ENCODE peak calls at places on chromosomes 16 and 17, in four cellular contexts. One of them, this sample, is unnamed.

GRCh38 chr17:15194859-15195277 is 70.3 kb downstream of the PMP22 start:
- DNase-seq in uterus: no peak
- DNase-seq in aorta: no peak
- DNase-seq in GM06990: no peak
- DNase-seq in this sample: no peak

GRCh38 chr17:38711792-38712571 is 6.9 kb downstream of the MLLT6 start:
- DNase-seq in uterus: no peak
- DNase-seq in aorta: no peak
- DNase-seq in GM06990: no peak
- DNase-seq in this sample: no peak

GRCh38 chr17:71780596-71780995 is 340.2 kb upstream of the SOX9 start:
- DNase-seq in GM06990: no peak
- DNase-seq in aorta: no peak
- DNase-seq in uterus: no peak
- DNase-seq in this sample: no peak

GRCh38 chr16:77775911-77776909 is 12.2 kb upstream of the VAT1L start:
- DNase-seq in aorta: no peak
- DNase-seq in uterus: no peak
- DNase-seq in GM06990: no peak
- DNase-seq in this sample: no peak

GRCh38 chr16:3149630-3150345 is 15.0 kb downstream of the ZNF213 start:
- DNase-seq in aorta: peak
- DNase-seq in uterus: peak
- DNase-seq in GM06990: peak
- DNase-seq in this sample: peak

GRCh38 chr16:86377251-86378022 is 132.9 kb upstream of the FOXF1 start:
- DNase-seq in uterus: no peak
- DNase-seq in GM06990: no peak
- DNase-seq in aorta: no peak
- DNase-seq in this sample: no peak

GRCh38 chr16:4500283-4500682 is 24.1 kb downstream of the HMOX2 start:
- DNase-seq in GM06990: no peak
- DNase-seq in aorta: peak
- DNase-seq in uterus: no peak
- DNase-seq in this sample: no peak

GRCh38 chr16:51193879-51194278 is 42.8 kb upstream of the SALL1 start:
- DNase-seq in GM06990: no peak
- DNase-seq in aorta: no peak
- DNase-seq in uterus: no peak
- DNase-seq in this sample: no peak

GRCh38 chr17:72587156-72587555 is 466.3 kb downstream of the SOX9 start:
- DNase-seq in uterus: no peak
- DNase-seq in GM06990: no peak
- DNase-seq in aorta: no peak
- DNase-seq in this sample: no peak

GRCh38 chr17:10022416-10022815 is 117.3 kb upstream of the RCVRN start:
- DNase-seq in GM06990: no peak
- DNase-seq in uterus: no peak
- DNase-seq in aorta: no peak
- DNase-seq in this sample: peak

GRCh38 chr16:51971184-51971583 is 575.8 kb downstream of the TOX3 start:
- DNase-seq in uterus: no peak
- DNase-seq in aorta: no peak
- DNase-seq in GM06990: no peak
- DNase-seq in this sample: no peak

GRCh38 chr16:534089-534635 is 6.7 kb downstream of the CAPN15 start:
- DNase-seq in uterus: no peak
- DNase-seq in GM06990: no peak
- DNase-seq in aorta: no peak
- DNase-seq in this sample: peak
- H3K4me3 ChIP-seq in uterus: no peak
- H3K4me3 ChIP-seq in GM06990: no peak
- H3K4me3 ChIP-seq in aorta: no peak
- H3K4me3 ChIP-seq in this sample: peak

GRCh38 chr17:48608494-48608834 is 2.4 kb downstream of the HOXB7 start:
- DNase-seq in aorta: no peak
- DNase-seq in GM06990: no peak
- DNase-seq in uterus: no peak
- DNase-seq in this sample: no peak
- H3K4me3 ChIP-seq in aorta: no peak
- H3K4me3 ChIP-seq in GM06990: no peak
- H3K4me3 ChIP-seq in uterus: no peak
- H3K4me3 ChIP-seq in this sample: no peak

DNA sequence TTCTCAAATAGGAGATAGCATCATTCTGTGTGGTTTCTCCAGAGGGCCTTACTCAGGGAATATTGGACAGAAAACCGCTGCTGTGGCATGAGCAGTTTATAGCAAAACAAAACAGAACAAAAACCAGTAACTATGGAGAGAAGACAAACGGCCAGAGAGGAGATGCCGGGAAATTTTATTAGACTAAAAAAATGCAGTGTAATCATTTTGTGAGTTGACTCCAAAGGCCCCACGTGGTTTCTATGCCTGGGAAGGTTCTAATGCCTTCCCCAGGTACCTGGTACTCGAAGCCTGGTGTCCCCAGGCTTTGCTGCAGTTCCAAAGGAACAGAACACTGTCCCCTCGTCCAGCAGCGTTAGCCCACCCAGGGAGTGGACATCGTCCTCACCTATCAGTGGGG is 12.9 kb upstream of the CACNG5 start:
- DNase-seq in aorta: no peak
- DNase-seq in GM06990: no peak
- DNase-seq in uterus: no peak
- DNase-seq in this sample: no peak
- H3K4me3 ChIP-seq in aorta: no peak
- H3K4me3 ChIP-seq in GM06990: no peak
- H3K4me3 ChIP-seq in uterus: no peak
- H3K4me3 ChIP-seq in this sample: no peak

GRCh38 chr16:89562027-89562599 is 1.6 kb downstream of the RPL13 start:
- DNase-seq in uterus: no peak
- DNase-seq in aorta: no peak
- DNase-seq in GM06990: no peak
- DNase-seq in this sample: no peak

GRCh38 chr16:89564476-89565255 is 4.2 kb downstream of the RPL13 start:
- DNase-seq in GM06990: no peak
- DNase-seq in uterus: no peak
- DNase-seq in aorta: no peak
- DNase-seq in this sample: no peak

GRCh38 chr16:89563639-89564392 is 3.3 kb downstream of the RPL13 start:
- DNase-seq in GM06990: no peak
- DNase-seq in uterus: no peak
- DNase-seq in aorta: no peak
- DNase-seq in this sample: no peak

GRCh38 chr16:89561195-89562026 is 929 bp downstream of the RPL13 start:
- DNase-seq in uterus: no peak
- DNase-seq in GM06990: no peak
- DNase-seq in aorta: peak
- DNase-seq in this sample: no peak

GRCh38 chr16:89562939-89563338 is 2.5 kb downstream of the RPL13 start:
- DNase-seq in aorta: no peak
- DNase-seq in GM06990: no peak
- DNase-seq in uterus: no peak
- DNase-seq in this sample: no peak
- H3K4me3 ChIP-seq in aorta: no peak
- H3K4me3 ChIP-seq in GM06990: peak
- H3K4me3 ChIP-seq in uterus: no peak
- H3K4me3 ChIP-seq in this sample: peak

DNA sequence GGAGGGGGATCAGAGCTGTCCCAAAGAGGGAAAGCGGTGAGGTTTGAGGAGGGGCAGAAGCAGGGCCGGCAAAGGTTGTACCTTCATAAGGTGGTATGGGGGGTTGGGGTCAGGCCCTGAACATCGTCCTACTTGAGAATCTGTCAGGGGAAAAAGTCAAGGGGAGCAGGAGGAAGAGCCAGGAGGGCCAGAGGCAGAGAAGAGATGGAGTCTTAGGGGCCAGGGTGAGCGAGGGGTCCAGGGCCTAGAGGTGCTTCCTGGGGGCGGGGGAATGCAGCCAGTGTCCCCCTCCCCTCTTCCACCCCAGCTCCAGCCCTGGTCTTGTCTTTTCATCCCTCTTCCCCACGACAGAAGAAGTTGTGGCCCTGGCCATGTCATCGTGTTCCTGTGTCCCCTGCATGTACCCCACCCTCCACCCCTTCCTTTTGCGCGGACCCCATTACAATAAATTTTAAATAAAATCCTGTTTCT is 1.3 kb upstream of the PRRT2 start:
- DNase-seq in aorta: no peak
- DNase-seq in GM06990: no peak
- DNase-seq in uterus: no peak
- DNase-seq in this sample: no peak
- H3K4me3 ChIP-seq in aorta: no peak
- H3K4me3 ChIP-seq in GM06990: peak
- H3K4me3 ChIP-seq in uterus: no peak
- H3K4me3 ChIP-seq in this sample: peak

GRCh38 chr16:75012380-75013081 is 13.7 kb downstream of the ZNRF1 start:
- DNase-seq in GM06990: peak
- DNase-seq in aorta: no peak
- DNase-seq in uterus: no peak
- DNase-seq in this sample: no peak
- H3K4me3 ChIP-seq in GM06990: peak
- H3K4me3 ChIP-seq in aorta: no peak
- H3K4me3 ChIP-seq in uterus: no peak
- H3K4me3 ChIP-seq in this sample: peak

DNA sequence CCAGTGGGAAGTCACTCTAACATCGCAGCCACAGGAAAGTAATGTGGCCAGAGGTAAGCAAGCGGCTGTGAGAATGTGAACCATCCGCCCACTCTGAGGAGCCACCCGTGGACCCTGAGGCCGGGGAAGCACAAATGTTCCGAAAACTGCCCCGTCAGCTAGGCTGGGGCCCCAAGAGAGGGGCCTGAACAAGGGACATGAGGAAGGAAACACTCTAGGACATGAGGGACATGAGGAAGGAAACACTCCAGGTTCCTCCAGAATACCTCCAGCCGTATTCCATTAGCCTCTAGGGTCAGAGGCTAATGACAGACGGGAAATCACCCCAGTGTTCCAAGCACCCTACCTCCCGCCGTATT is 317 bp downstream of the TEFM start:
- DNase-seq in uterus: no peak
- DNase-seq in aorta: peak
- DNase-seq in GM06990: peak
- DNase-seq in this sample: no peak
- H3K4me3 ChIP-seq in uterus: peak
- H3K4me3 ChIP-seq in aorta: peak
- H3K4me3 ChIP-seq in GM06990: peak
- H3K4me3 ChIP-seq in this sample: peak

GRCh38 chr17:30476726-30477082 is 504 bp upstream of the GOSR1 start:
- DNase-seq in aorta: no peak
- DNase-seq in uterus: no peak
- DNase-seq in GM06990: peak
- DNase-seq in this sample: no peak

GRCh38 chr17:30468465-30468864 is 8.7 kb upstream of the GOSR1 start:
- DNase-seq in uterus: no peak
- DNase-seq in aorta: no peak
- DNase-seq in GM06990: no peak
- DNase-seq in this sample: no peak

GRCh38 chr17:30475206-30475605 is 2.0 kb upstream of the GOSR1 start:
- DNase-seq in GM06990: no peak
- DNase-seq in uterus: no peak
- DNase-seq in aorta: no peak
- DNase-seq in this sample: no peak

GRCh38 chr17:30477083-30477757 is at the start of gene GOSR1:
- DNase-seq in aorta: peak
- DNase-seq in uterus: peak
- DNase-seq in GM06990: peak
- DNase-seq in this sample: peak

DNA sequence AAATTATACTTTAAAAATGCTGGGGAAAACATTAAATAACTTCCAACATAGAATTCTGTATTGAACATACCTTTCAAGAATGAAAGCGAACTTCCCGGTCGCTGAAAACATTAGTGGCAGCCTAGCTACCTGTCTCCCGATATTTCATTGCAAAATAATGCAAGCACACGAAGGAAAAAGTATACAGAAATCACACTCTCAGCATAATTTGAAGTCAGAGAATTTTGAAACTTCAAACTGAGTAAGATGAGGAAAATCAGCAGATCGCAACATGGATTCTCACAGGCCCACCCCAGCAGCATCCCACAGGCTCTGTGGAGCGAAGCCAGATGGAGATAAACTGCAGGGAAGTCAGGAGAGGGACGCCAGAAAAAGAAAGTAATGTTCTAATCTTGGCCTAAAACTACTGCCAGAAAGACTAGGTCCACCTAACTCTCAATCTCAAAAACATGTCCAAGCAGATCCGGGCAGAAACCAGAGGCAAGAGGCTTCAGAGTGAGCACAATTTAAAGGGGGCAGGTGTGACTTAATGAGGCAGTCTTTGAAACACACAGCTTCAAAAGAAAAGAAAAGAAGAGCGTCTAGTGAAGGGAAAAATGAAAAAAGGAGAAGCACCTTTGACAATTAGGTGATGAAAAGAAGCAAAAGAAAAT is 4.8 kb upstream of the GOSR1 start:
- DNase-seq in uterus: peak
- DNase-seq in GM06990: no peak
- DNase-seq in aorta: no peak
- DNase-seq in this sample: no peak
- H3K4me3 ChIP-seq in uterus: no peak
- H3K4me3 ChIP-seq in GM06990: peak
- H3K4me3 ChIP-seq in aorta: peak
- H3K4me3 ChIP-seq in this sample: no peak

GRCh38 chr17:64775701-64776570 is 113.8 kb upstream of the SMURF2 start:
- DNase-seq in aorta: no peak
- DNase-seq in GM06990: no peak
- DNase-seq in uterus: no peak
- DNase-seq in this sample: no peak
- H3K4me3 ChIP-seq in aorta: no peak
- H3K4me3 ChIP-seq in GM06990: no peak
- H3K4me3 ChIP-seq in uterus: no peak
- H3K4me3 ChIP-seq in this sample: no peak

This sample was measured in psoas muscle.